ENCODE peak calls at places on chromosomes 1 and 21, in eight cellular contexts. W, Y, D, P, U, H, F and S are unnamed samples.

GRCh38 chr1:64936958-64937357 is 29.4 kb downstream of the JAK1 start:
- DNase-seq in W (no peak), Y (no peak), D (no peak), P (no peak), U (no peak), H (peak), F (peak), S (no peak)

GRCh38 chr1:45854724-45855123 is 51.3 kb downstream of the MAST2 start:
- DNase-seq in W (no peak), Y (no peak), D (no peak), P (no peak), U (no peak), H (no peak), F (no peak), S (no peak)

GRCh38 chr1:58652351-58653184 is 47.3 kb downstream of the MYSM1 start:
- DNase-seq in W (no peak), Y (peak), D (peak), P (peak), U (peak), H (peak), F (no peak), S (peak)

GRCh38 chr1:10507111-10507879 is 32.5 kb downstream of the PEX14 start:
- DNase-seq in W (no peak), Y (peak), D (peak), P (peak), U (peak), H (peak), F (peak), S (peak)

GRCh38 chr21:41548781-41549180 is 40.8 kb upstream of the TMPRSS2 start:
- DNase-seq in W (no peak), Y (no peak), D (no peak), P (no peak), U (no peak), H (no peak), F (no peak), S (no peak)

GRCh38 chr1:235302143-235302542 is 25.8 kb downstream of the ARID4B start:
- DNase-seq in W (no peak), Y (no peak), D (no peak), P (no peak), U (no peak), H (no peak), F (no peak), S (no peak)

GRCh38 chr1:75723989-75724471 is 479 bp upstream of the ACADM start:
- DNase-seq in W (peak), Y (peak), D (peak), P (peak), U (peak), H (peak), F (peak), S (peak)

GRCh38 chr1:107326823-107327445 is 186.1 kb downstream of the NTNG1 start:
- DNase-seq in W (no peak), Y (no peak), D (no peak), P (no peak), U (peak), H (peak), F (no peak), S (no peak)

GRCh38 chr21:45078877-45079281 is 4.5 kb downstream of the ADARB1 start:
- DNase-seq in W (no peak), Y (peak), D (no peak), P (no peak), U (peak), H (peak), F (no peak), S (peak)

GRCh38 chr1:3678361-3679097 is 26.2 kb downstream of the TP73 start:
- DNase-seq in W (no peak), Y (no peak), D (peak), P (no peak), U (peak), H (no peak), F (no peak), S (no peak)

GRCh38 chr1:36083635-36084501 is at the start of gene TEKT2:
- DNase-seq in W (peak), Y (no peak), D (peak), P (no peak), U (no peak), H (no peak), F (no peak), S (no peak)

GRCh38 chr1:41482001-41482765 is 2.3 kb downstream of the EDN2 start:
- DNase-seq in W (no peak), Y (no peak), D (no peak), P (no peak), U (peak), H (no peak), F (peak), S (no peak)

GRCh38 chr21:44903689-44904088 is 17.0 kb downstream of the ITGB2 start:
- DNase-seq in W (no peak), Y (no peak), D (no peak), P (no peak), U (no peak), H (no peak), F (no peak), S (no peak)

GRCh38 chr1:227907439-227908015 is 40.2 kb downstream of the WNT9A start:
- DNase-seq in W (no peak), Y (no peak), D (no peak), P (no peak), U (no peak), H (no peak), F (no peak), S (no peak)

GRCh38 chr1:17597651-17598050 is 58.2 kb downstream of the ARHGEF10L start:
- DNase-seq in W (no peak), Y (no peak), D (no peak), P (no peak), U (no peak), H (no peak), F (no peak), S (no peak)